ENCODE peak calls at places on chromosomes 1 and 21, in seven cellular contexts. T is Calu3; S is GM23338; X is Karpas-422; K is ELR; N is stimulated activated CD4-positive, alpha-beta T cell treated with anti-CD3 and anti-CD28 coated beads, Interleukin-15, amount 100 ng/mL, for 24 hours; P is iPS DF 6.9. R is an unnamed sample.

GRCh38 chr1:178959543-178960460 is 65.9 kb upstream of the FAM20B start:
- DNase-seq in T (no peak), X (no peak), N (peak; percentile 24), P (no peak), S (no peak), K (no peak), R (no peak)

GRCh38 chr1:21674957-21675356 is 5.8 kb upstream of the RAP1GAP start:
- DNase-seq in P (no peak), T (no peak), S (no peak), K (no peak), X (no peak), N (no peak), R (no peak)

GRCh38 chr1:63119575-63120155 is 202.7 kb upstream of the FOXD3 start:
- DNase-seq in S (no peak), T (no peak), N (no peak), X (no peak), K (no peak), P (no peak), R (no peak)

GRCh38 chr1:1348420-1349255 is 580 bp downstream of the DVL1 start:
- DNase-seq in T (no peak), P (no peak), K (peak; percentile 60), N (no peak), X (peak; percentile 55), S (peak; percentile 62), R (peak; percentile 73)

GRCh38 chr1:217462159-217462558 is 168.7 kb downstream of the GPATCH2 start:
- DNase-seq in N (no peak), X (no peak), P (no peak), S (no peak), T (no peak), K (peak; percentile 2), R (no peak)

GRCh38 chr1:166843322-166843721 is 4.0 kb downstream of the POGK start:
- DNase-seq in K (no peak), X (no peak), N (no peak), P (no peak), S (no peak), T (no peak), R (no peak)

GRCh38 chr1:169049258-169049936 is 57.1 kb upstream of the ATP1B1 start:
- DNase-seq in N (peak; percentile 61), X (no peak), T (no peak), S (no peak), P (no peak), K (no peak), R (no peak)

GRCh38 chr1:77322061-77322900 is 40.5 kb downstream of the AK5 start:
- DNase-seq in S (peak; percentile 55), K (peak; percentile 95), X (no peak), T (peak; percentile 28), P (no peak), N (no peak), R (peak; percentile 64)

GRCh38 chr1:51644533-51645197 is 27.8 kb downstream of the OSBPL9 start:
- DNase-seq in X (no peak), T (peak; percentile 15), P (no peak), S (no peak), K (peak; percentile 84), N (no peak), R (no peak)

GRCh38 chr1:6547301-6547700 is 7.0 kb downstream of the NOL9 start:
- DNase-seq in T (no peak), N (no peak), K (peak; percentile 59), P (no peak), S (no peak), X (no peak), R (no peak)

GRCh38 chr1:31802190-31803150 is 13.4 kb downstream of the SPOCD1 start:
- DNase-seq in T (no peak), K (peak; percentile 38), P (no peak), N (no peak), X (no peak), S (no peak), R (no peak)

GRCh38 chr21:30434033-30434631 is 4.1 kb downstream of the KRTAP13-4 start:
- DNase-seq in P (peak; percentile 7), S (peak; percentile 86), T (peak; percentile 21), X (peak; percentile 73), N (peak; percentile 24), K (peak; percentile 3), R (peak; percentile 88)

R was measured in endodermal cell.